ENCODE peak calls at places on chromosome 6, in ten cellular contexts. F is endothelial cell; K is adrenal gland; T is A549; E is Peyer's patch; N is cardiac fibroblast; B is CD8-positive, alpha-beta T cell; P is HCT116; L is left ventricle myocardium inferior; M is kidney epithelial cell. G is an unnamed sample.

GRCh38 chr6:16764188-16764950 is 3.1 kb upstream of the ATXN1 start:
- DNase-seq in F (no peak), K (no peak), T (no peak), E (no peak), N (peak), B (no peak), P (no peak), L (no peak), M (no peak), G (no peak)

GRCh38 chr6:18260448-18261106 is 3.8 kb downstream of the DEK start:
- DNase-seq in F (no peak), K (no peak), T (no peak), E (no peak), N (peak), B (no peak), P (no peak), L (no peak), M (peak), G (peak)

GRCh38 chr6:44386929-44387345 is 569 bp upstream of the CDC5L start:
- DNase-seq in F (no peak), K (peak), T (peak), E (no peak), N (peak), B (no peak), P (no peak), L (no peak), M (peak), G (no peak)

GRCh38 chr6:89952696-89953095 is 58.4 kb downstream of the GJA10 start:
- DNase-seq in F (no peak), K (no peak), T (no peak), E (peak), N (peak), B (peak), P (no peak), L (no peak), M (peak), G (peak)

GRCh38 chr6:155078331-155078745 is 83.2 kb downstream of the TIAM2 start:
- DNase-seq in F (no peak), K (peak), T (no peak), E (no peak), N (no peak), B (no peak), P (no peak), L (no peak), M (no peak), G (no peak)

GRCh38 chr6:16420715-16421461 is 182.5 kb downstream of the GMPR start:
- DNase-seq in F (no peak), K (no peak), T (no peak), E (no peak), N (peak), B (peak), P (no peak), L (no peak), M (no peak), G (no peak)

GRCh38 chr6:43698584-43699349 is 11.2 kb upstream of the MRPS18A start:
- DNase-seq in F (no peak), K (peak), T (no peak), E (peak), N (peak), B (no peak), P (no peak), L (peak), M (no peak), G (no peak)

GRCh38 chr6:97958143-97958542 is 675.1 kb upstream of the MMS22L start:
- DNase-seq in F (no peak), K (no peak), T (no peak), E (no peak), N (no peak), B (no peak), P (no peak), L (peak), M (no peak), G (no peak)

GRCh38 chr6:116220172-116220571 is 33.7 kb downstream of the TSPYL4 start:
- DNase-seq in F (no peak), K (no peak), T (no peak), E (no peak), N (peak), B (no peak), P (no peak), L (peak), M (no peak), G (no peak)

GRCh38 chr6:43455034-43455747 is at the start of gene DLK2:
- DNase-seq in F (peak), K (no peak), T (peak), E (no peak), N (no peak), B (peak), P (no peak), L (no peak), M (no peak), G (no peak)

GRCh38 chr6:41581381-41581991 is 35.3 kb downstream of the FOXP4 start:
- DNase-seq in F (no peak), K (peak), T (peak), E (no peak), N (peak), B (no peak), P (peak), L (no peak), M (peak), G (no peak)

GRCh38 chr6:28258877-28259777 is at the start of gene NKAPL:
- DNase-seq in F (no peak), K (peak), T (no peak), E (peak), N (peak), B (peak), P (no peak), L (peak), M (no peak), G (peak)

GRCh38 chr6:14544689-14545088 is 427.1 kb downstream of the CD83 start:
- DNase-seq in F (no peak), K (no peak), T (no peak), E (no peak), N (no peak), B (no peak), P (no peak), L (no peak), M (no peak), G (no peak)

GRCh38 chr6:48032156-48032555 is 78.8 kb downstream of the PTCHD4 start:
- DNase-seq in F (no peak), K (peak), T (no peak), E (no peak), N (peak), B (no peak), P (no peak), L (no peak), M (peak), G (no peak)

GRCh38 chr6:161908872-161909271 is 635.0 kb upstream of the AGPAT4 start:
- DNase-seq in F (no peak), K (no peak), T (no peak), E (no peak), N (no peak), B (no peak), P (no peak), L (no peak), M (no peak), G (no peak)

GRCh38 chr6:90209527-90209926 is 87.1 kb downstream of the BACH2 start:
- DNase-seq in F (no peak), K (no peak), T (no peak), E (no peak), N (no peak), B (peak), P (no peak), L (no peak), M (no peak), G (no peak)

GRCh38 chr6:99905209-99906106 is 88.6 kb downstream of the MCHR2 start:
- DNase-seq in F (peak), K (no peak), T (peak), E (no peak), N (peak), B (no peak), P (peak), L (no peak), M (peak), G (no peak)

GRCh38 chr6:170181338-170181690 is 109.6 kb downstream of the DLL1 start:
- DNase-seq in F (no peak), K (no peak), T (no peak), E (no peak), N (no peak), B (no peak), P (no peak), L (no peak), M (no peak), G (no peak)

GRCh38 chr6:35215665-35216411 is 2.1 kb downstream of the SCUBE3 start:
- DNase-seq in F (no peak), K (no peak), T (no peak), E (no peak), N (no peak), B (no peak), P (no peak), L (no peak), M (no peak), G (no peak)

GRCh38 chr6:167797079-167797870 is 29.4 kb upstream of the AFDN start:
- DNase-seq in F (no peak), K (no peak), T (no peak), E (peak), N (no peak), B (no peak), P (no peak), L (no peak), M (no peak), G (no peak)

GRCh38 chr6:140960566-140960965 is 1172.2 kb upstream of the GJE1 start:
- DNase-seq in F (no peak), K (no peak), T (no peak), E (no peak), N (peak), B (no peak), P (no peak), L (no peak), M (no peak), G (no peak)

GRCh38 chr6:24692003-24692402 is 25.1 kb downstream of the ACOT13 start:
- DNase-seq in F (no peak), K (no peak), T (no peak), E (no peak), N (no peak), B (no peak), P (no peak), L (no peak), M (no peak), G (no peak)

GRCh38 chr6:7159790-7160525 is 52.2 kb downstream of the RREB1 start:
- DNase-seq in F (no peak), K (no peak), T (no peak), E (no peak), N (no peak), B (no peak), P (no peak), L (no peak), M (no peak), G (no peak)

GRCh38 chr6:7164536-7165001 is 56.8 kb downstream of the RREB1 start:
- DNase-seq in F (no peak), K (no peak), T (no peak), E (no peak), N (no peak), B (no peak), P (no peak), L (no peak), M (no peak), G (no peak)

GRCh38 chr6:7163661-7164071 is 55.9 kb downstream of the RREB1 start:
- DNase-seq in F (no peak), K (no peak), T (no peak), E (no peak), N (peak), B (no peak), P (no peak), L (no peak), M (no peak), G (no peak)

GRCh38 chr6:7161253-7161623 is 53.5 kb downstream of the RREB1 start:
- DNase-seq in F (no peak), K (no peak), T (no peak), E (no peak), N (no peak), B (no peak), P (no peak), L (no peak), M (no peak), G (no peak)

GRCh38 chr6:7161845-7162244 is 54.1 kb downstream of the RREB1 start:
- DNase-seq in F (no peak), K (no peak), T (no peak), E (no peak), N (no peak), B (no peak), P (no peak), L (no peak), M (no peak), G (no peak)
- TF ChIP-seq CTCF in F (no peak), K (no peak), T (no peak), E (no peak), N (no peak), B (no peak), P (no peak), L (no peak), M (no peak), G (no peak)

DNA sequence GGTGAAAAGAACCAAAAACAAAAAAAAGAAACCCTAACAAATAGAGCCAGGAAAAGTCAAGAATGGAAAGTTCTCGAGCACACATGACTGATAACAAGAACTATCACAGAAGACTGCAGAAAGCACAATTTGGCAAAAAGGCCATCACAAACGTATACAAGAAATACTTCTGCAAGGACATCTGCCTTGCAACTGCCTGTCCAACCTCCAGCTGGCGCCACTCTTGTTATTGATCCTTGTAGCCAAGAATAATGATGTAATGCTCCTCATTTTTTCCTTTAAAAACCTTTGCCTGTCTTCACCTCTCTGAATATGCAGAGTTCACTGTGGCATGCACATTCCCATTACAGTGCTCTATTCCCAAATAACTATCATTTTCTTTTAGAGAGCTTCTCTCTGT is 87.9 kb upstream of the BMP5 start:
- DNase-seq in F (no peak), K (no peak), T (no peak), E (no peak), N (peak), B (no peak), P (peak), L (peak), M (no peak), G (no peak)
- TF ChIP-seq CTCF in F (peak), K (no peak), T (no peak), E (no peak), N (peak), B (no peak), P (no peak), L (no peak), M (peak), G (no peak)

GRCh38 chr6:112429226-112429625 is 82.1 kb downstream of the RFPL4B start:
- DNase-seq in F (peak), K (no peak), T (no peak), E (no peak), N (peak), B (no peak), P (no peak), L (no peak), M (no peak), G (no peak)
- TF ChIP-seq CTCF in F (no peak), K (no peak), T (no peak), E (no peak), N (peak), B (no peak), P (no peak), L (peak), M (peak), G (no peak)

DNA sequence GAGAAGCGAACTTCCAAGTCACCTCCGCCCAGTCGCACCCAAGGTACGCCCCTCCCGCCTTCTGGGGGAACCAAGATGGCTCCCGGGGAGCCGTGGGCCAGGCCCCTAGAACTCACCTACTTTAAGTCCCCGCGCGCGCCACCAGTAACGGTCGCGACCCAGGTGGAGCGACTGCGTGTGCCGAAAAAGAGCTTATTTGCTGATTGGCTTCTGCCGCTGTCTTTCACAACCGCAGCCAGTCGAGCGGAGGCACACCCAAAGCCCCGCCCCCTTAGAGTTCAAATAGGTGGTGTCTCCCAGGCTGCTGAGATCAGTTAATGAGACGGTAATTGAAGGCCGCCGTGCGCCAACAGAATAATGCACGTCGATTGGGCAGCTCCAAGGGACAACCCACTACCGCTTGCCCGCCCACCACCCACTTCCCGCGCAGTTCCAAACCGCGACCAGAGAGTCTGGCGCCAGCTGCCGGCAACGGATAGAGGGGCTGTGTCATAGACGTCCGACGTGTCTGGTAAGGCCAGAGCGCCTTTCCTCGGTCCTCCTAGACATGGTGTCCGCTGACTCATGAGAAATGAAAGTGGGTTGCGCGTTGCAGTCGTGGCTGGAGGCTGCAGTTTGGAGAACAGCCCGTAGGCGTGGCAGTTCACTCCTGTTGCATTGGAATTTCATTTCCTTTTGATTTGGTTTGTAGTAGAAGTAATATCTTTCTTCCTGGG is at the start of gene MDC1:
- DNase-seq in F (peak), K (peak), T (peak), E (peak), N (peak), B (peak), P (peak), L (peak), M (peak), G (peak)
- TF ChIP-seq CTCF in F (peak), K (peak), T (no peak), E (peak), N (peak), B (peak), P (no peak), L (peak), M (peak), G (peak)

GRCh38 chr6:63527658-63528514 is 44.4 kb upstream of the LOC128125822 start:
- DNase-seq in F (no peak), K (peak), T (peak), E (peak), N (peak), B (no peak), P (peak), L (no peak), M (peak), G (no peak)

GRCh38 chr6:63526931-63527330 is 45.3 kb upstream of the LOC128125822 start:
- DNase-seq in F (no peak), K (no peak), T (no peak), E (no peak), N (no peak), B (no peak), P (no peak), L (no peak), M (no peak), G (no peak)

GRCh38 chr6:63521475-63522210 is 50.6 kb upstream of the LOC128125822 start:
- DNase-seq in F (no peak), K (no peak), T (no peak), E (no peak), N (no peak), B (no peak), P (no peak), L (no peak), M (no peak), G (no peak)

GRCh38 chr6:63523630-63524029 is 48.6 kb upstream of the LOC128125822 start:
- DNase-seq in F (no peak), K (no peak), T (no peak), E (no peak), N (no peak), B (no peak), P (no peak), L (no peak), M (no peak), G (no peak)

DNA sequence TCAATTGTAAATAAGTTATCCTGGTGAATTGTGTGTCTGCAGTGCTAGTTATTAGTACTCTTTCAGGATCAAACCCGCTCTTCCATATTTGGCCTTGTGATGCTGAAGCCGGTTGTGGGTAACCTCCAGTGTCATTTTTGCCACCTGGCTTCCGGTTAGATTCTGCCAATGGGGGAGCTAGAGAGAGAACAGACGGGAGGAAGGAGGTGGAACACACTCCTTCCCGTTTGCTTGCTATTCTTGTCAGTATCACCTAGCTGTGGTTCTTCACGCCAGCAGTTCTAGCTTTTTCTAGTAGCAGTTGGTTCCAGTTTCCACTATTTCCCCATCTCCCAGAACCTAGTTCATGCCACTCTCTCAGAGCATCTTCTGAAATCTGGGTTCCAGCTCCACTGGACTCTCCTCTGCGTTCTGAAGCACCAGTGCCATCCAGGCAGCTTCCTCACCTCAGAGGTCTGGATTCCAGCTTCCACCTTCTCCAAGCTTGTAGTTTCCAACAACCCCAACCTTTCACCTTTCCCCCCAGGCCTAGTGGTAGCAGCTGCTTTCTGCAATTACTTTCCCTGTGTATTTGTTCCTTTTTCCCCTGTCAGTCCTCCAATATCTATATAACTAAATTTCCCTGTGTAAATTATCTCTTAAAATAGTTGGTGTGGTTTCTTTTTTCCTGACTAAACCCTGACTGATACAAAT is 46.9 kb upstream of the LOC128125822 start:
- DNase-seq in F (no peak), K (no peak), T (no peak), E (no peak), N (no peak), B (no peak), P (peak), L (no peak), M (no peak), G (no peak)
- TF ChIP-seq CTCF in F (no peak), K (no peak), T (no peak), E (no peak), N (no peak), B (no peak), P (no peak), L (no peak), M (no peak), G (no peak)

DNA sequence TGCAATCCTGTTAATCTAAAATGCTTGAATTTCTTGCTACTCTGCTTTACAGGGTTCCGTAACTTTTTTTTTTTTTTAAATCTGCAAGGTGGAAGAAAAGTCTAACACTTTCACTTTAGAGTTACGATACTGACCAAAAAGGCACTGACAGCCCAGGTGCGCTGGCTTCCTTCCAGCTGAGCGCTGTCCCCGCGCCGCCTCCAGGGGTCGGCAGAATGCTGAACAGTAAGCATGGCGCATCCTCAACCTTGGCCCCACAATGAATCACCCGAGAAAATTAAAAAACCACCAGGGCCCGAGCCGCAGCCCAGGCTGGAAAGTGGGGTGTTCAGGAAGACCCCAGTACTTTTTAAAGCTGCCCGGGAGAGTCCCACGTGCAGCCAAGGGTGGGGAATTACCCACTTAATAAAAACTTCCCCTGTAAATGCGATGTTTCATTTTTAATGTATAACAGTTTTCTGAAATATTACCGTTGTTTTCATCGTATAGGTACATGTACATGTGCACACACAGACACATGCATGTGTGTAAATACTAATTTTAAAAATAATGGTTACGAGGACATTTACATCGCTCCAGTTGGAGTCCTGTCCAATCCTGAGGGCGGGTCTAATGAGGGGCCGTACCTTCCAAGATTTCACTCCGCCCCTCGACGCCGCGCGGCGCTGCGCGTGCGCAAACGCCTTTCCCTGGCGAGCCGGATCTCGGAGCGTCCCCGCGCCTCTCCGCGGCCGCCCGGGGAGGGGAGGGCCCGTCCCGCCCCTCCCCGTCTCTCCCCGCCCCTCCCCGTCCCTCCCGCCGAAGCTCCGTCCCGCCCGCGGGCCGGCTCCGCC is 420 bp upstream of the GINM1 start:
- DNase-seq in F (peak), K (peak), T (peak), E (peak), N (peak), B (peak), P (peak), L (peak), M (peak), G (peak)
- TF ChIP-seq CTCF in F (peak), K (peak), T (peak), E (peak), N (peak), B (peak), P (peak), L (peak), M (peak), G (peak)